ENCODE peak calls at places on chromosomes 2 and 18, in eight cellular contexts. Y is right atrium auricular region, D is H7, J is MM.1S, X is lung, F is upper lobe of right lung, T is GM12878, M is stomach. O is an unnamed sample.

GRCh38 chr2:152925540-152926448 is 207.4 kb downstream of the ARL6IP6 start:
- DNase-seq in Y (no peak), D (peak; percentile 16), J (peak; percentile 65), X (peak; percentile 60), F (peak; percentile 73), T (peak; percentile 11), M (peak; percentile 33), O (peak; percentile 6)

GRCh38 chr18:56028514-56028913 is 440.5 kb upstream of the TCF4 start:
- DNase-seq in Y (no peak), D (no peak), J (no peak), X (no peak), F (no peak), T (no peak), M (no peak), O (no peak)

GRCh38 chr2:70691497-70691896 is 76.5 kb downstream of the ADD2 start:
- DNase-seq in Y (no peak), D (no peak), J (no peak), X (no peak), F (no peak), T (no peak), M (no peak), O (no peak)

GRCh38 chr2:172196768-172197322 is 94.1 kb upstream of the DLX2 start:
- DNase-seq in Y (no peak), D (no peak), J (peak; percentile 37), X (peak; percentile 34), F (peak; percentile 68), T (no peak), M (peak; percentile 46), O (no peak)

GRCh38 chr2:231929961-231930600 is 3.9 kb upstream of the NPPC start:
- DNase-seq in Y (peak; percentile 56), D (peak; percentile 95), J (no peak), X (no peak), F (no peak), T (no peak), M (peak; percentile 24), O (peak; percentile 34)

GRCh38 chr18:8391068-8391467 is 218.2 kb upstream of the RAB12 start:
- DNase-seq in Y (no peak), D (no peak), J (no peak), X (no peak), F (no peak), T (no peak), M (no peak), O (no peak)

GRCh38 chr2:43605851-43606250 is 10.0 kb upstream of the THADA start:
- DNase-seq in Y (no peak), D (no peak), J (no peak), X (no peak), F (no peak), T (no peak), M (no peak), O (no peak)

GRCh38 chr18:58087928-58088722 is 44.1 kb downstream of the NEDD4L start:
- DNase-seq in Y (no peak), D (no peak), J (no peak), X (peak; percentile 78), F (peak; percentile 80), T (no peak), M (peak; percentile 83), O (no peak)

GRCh38 chr18:6414723-6415362 is at the start of gene L3MBTL4:
- DNase-seq in Y (no peak), D (peak; percentile 86), J (peak; percentile 70), X (peak; percentile 71), F (peak; percentile 89), T (no peak), M (peak; percentile 69), O (peak; percentile 61)

GRCh38 chr2:235498556-235499305 is 4.9 kb downstream of the AGAP1 start:
- DNase-seq in Y (no peak), D (peak; percentile 74), J (no peak), X (no peak), F (no peak), T (no peak), M (no peak), O (no peak)

GRCh38 chr18:25726278-25726677 is 364.1 kb downstream of the SS18 start:
- DNase-seq in Y (no peak), D (no peak), J (no peak), X (no peak), F (no peak), T (no peak), M (no peak), O (no peak)

GRCh38 chr2:26924731-26925099 is 45.7 kb upstream of the MAPRE3 start:
- DNase-seq in Y (no peak), D (no peak), J (no peak), X (no peak), F (no peak), T (no peak), M (no peak), O (no peak)

GRCh38 chr2:26925100-26925791 is 45.2 kb upstream of the MAPRE3 start:
- DNase-seq in Y (no peak), D (peak; percentile 57), J (no peak), X (no peak), F (no peak), T (no peak), M (no peak), O (no peak)

GRCh38 chr2:26922638-26923466 is 47.6 kb upstream of the MAPRE3 start:
- DNase-seq in Y (no peak), D (peak; percentile 89), J (peak; percentile 46), X (no peak), F (no peak), T (no peak), M (peak; percentile 40), O (no peak)

GRCh38 chr2:26932974-26933373 is 37.5 kb upstream of the MAPRE3 start:
- DNase-seq in Y (no peak), D (no peak), J (no peak), X (no peak), F (no peak), T (no peak), M (no peak), O (no peak)

GRCh38 chr2:26927221-26927620 is 43.2 kb upstream of the MAPRE3 start:
- DNase-seq in Y (no peak), D (no peak), J (no peak), X (no peak), F (no peak), T (no peak), M (no peak), O (no peak)
- H3K27me3 ChIP-seq in Y (no peaks in the 10 kb centered on the region), D (no peaks in the 10 kb centered on the region), J (peaks cover 6% of the 10 kb centered on the region), X (no peaks in the 10 kb centered on the region), F (peaks cover 8% of the 10 kb centered on the region), T (peaks cover 1% of the 10 kb centered on the region), M (peaks cover 36% of the 10 kb centered on the region), O (no peaks in the 10 kb centered on the region)

DNA sequence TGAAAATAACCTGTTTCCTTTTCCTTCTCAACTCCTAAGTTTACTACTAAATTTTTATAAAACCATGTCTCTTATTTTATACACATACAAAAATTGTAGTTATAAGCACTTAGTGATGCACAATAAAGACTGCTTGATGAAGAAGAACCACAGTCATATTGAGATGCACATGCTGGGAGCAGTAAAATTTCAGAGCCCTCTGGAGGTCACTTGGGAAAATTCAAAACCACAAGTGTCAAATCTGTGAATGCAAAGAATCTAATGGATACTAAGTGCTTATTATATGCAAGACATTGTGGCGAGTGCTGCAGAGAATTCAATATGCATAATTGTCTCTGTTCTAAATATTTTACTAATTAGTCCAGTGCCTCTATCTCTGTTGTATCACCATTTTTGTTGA is 180.5 kb downstream of the VWC2L start:
- DNase-seq in Y (no peak), D (no peak), J (no peak), X (no peak), F (no peak), T (no peak), M (no peak), O (no peak)
- H3K27me3 ChIP-seq in Y (no peaks in the 10 kb centered on the region), D (peaks cover 35% of the 10 kb centered on the region), J (no peaks in the 10 kb centered on the region), X (no peaks in the 10 kb centered on the region), F (no peaks in the 10 kb centered on the region), T (no peaks in the 10 kb centered on the region), M (no peaks in the 10 kb centered on the region), O (no peaks in the 10 kb centered on the region)

DNA sequence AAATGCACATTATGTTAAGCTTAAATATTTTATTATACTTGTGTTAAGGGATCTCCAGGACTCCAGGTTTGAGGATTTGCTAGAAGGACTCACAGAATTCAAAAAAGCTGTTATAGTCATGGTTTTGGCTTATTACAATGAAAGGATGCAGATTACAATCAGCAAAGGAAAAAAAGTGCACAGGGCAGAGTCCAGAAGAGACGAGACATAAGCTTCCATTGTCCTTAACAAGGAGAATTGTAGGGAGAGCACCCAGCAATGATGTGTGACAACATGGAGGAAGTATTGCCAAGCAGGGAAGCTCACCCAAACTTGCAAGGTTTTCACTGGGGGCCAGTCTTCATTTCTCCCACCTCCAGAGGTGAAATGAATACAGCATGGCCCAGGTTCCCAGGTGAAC is 12.8 kb upstream of the MYO5B start:
- DNase-seq in Y (no peak), D (no peak), J (no peak), X (no peak), F (no peak), T (no peak), M (no peak), O (no peak)
- H3K27me3 ChIP-seq in Y (no peaks in the 10 kb centered on the region), D (peaks cover 7% of the 10 kb centered on the region), J (no peaks in the 10 kb centered on the region), X (no peaks in the 10 kb centered on the region), F (peaks cover 11% of the 10 kb centered on the region), T (peaks cover 1% of the 10 kb centered on the region), M (peaks cover 61% of the 10 kb centered on the region), O (peaks cover 4% of the 10 kb centered on the region)

GRCh38 chr2:166000401-166000800 is 46.8 kb upstream of the TTC21B start:
- DNase-seq in Y (no peak), D (no peak), J (no peak), X (no peak), F (no peak), T (no peak), M (no peak), O (no peak)
- H3K27me3 ChIP-seq in Y (no peaks in the 10 kb centered on the region), D (no peaks in the 10 kb centered on the region), J (no peaks in the 10 kb centered on the region), X (no peaks in the 10 kb centered on the region), F (no peaks in the 10 kb centered on the region), T (no peaks in the 10 kb centered on the region), M (no peaks in the 10 kb centered on the region), O (no peaks in the 10 kb centered on the region)